ENCODE peak calls at places on chromosomes 16 and 17, in four cellular contexts. B, T, Z and I are unnamed samples.

GRCh38 chr17:46894476-46895151 is 28.3 kb upstream of the GOSR2 start:
- DNase-seq in B (no peak), T (no peak), Z (no peak), I (no peak)

GRCh38 chr16:10428433-10429168 is 42.7 kb downstream of the ATF7IP2 start:
- DNase-seq in B (no peak), T (no peak), Z (no peak), I (no peak)

GRCh38 chr16:69171325-69172095 is 15.5 kb upstream of the SNTB2 start:
- DNase-seq in B (peak; percentile 45), T (no peak), Z (no peak), I (no peak)

GRCh38 chr16:86089986-86090385 is 191.0 kb downstream of the IRF8 start:
- DNase-seq in B (no peak), T (no peak), Z (no peak), I (no peak)

GRCh38 chr16:50288920-50289319 is 22.6 kb downstream of the ADCY7 start:
- DNase-seq in B (no peak), T (no peak), Z (no peak), I (no peak)

GRCh38 chr17:79082311-79083190 is 7.9 kb downstream of the ENGASE start:
- DNase-seq in B (peak; percentile 69), T (peak; percentile 43), Z (peak; percentile 73), I (no peak)

GRCh38 chr17:76529643-76530488 is 7.6 kb downstream of the CYGB start:
- DNase-seq in B (peak; percentile 95), T (peak; percentile 95), Z (peak; percentile 81), I (peak; percentile 45)

GRCh38 chr17:77254961-77255741 is 114.4 kb downstream of the SEC14L1 start:
- DNase-seq in B (peak; percentile 86), T (no peak), Z (peak; percentile 74), I (peak; percentile 82)

GRCh38 chr17:77286641-77287431 is 146.1 kb downstream of the SEC14L1 start:
- DNase-seq in B (no peak), T (peak; percentile 43), Z (peak; percentile 91), I (no peak)

GRCh38 chr17:79705674-79706073 is 25.1 kb upstream of the ENPP7 start:
- DNase-seq in B (no peak), T (no peak), Z (no peak), I (no peak)

GRCh38 chr17:6413073-6413472 is 21.8 kb downstream of the AIPL1 start:
- DNase-seq in B (peak; percentile 70), T (no peak), Z (peak; percentile 59), I (peak; percentile 10)

GRCh38 chr16:70805380-70805779 is 4.4 kb upstream of the VAC14 start:
- DNase-seq in B (peak; percentile 16), T (no peak), Z (no peak), I (no peak)

GRCh38 chr16:57003439-57004386 is 14.4 kb downstream of the NLRC5 start:
- DNase-seq in B (no peak), T (no peak), Z (no peak), I (no peak)

GRCh38 chr17:70022175-70022574 is 52.9 kb upstream of the KCNJ16 start:
- DNase-seq in B (peak; percentile 32), T (no peak), Z (no peak), I (no peak)

GRCh38 chr17:72359274-72359673 is 238.5 kb downstream of the SOX9 start:
- DNase-seq in B (no peak), T (no peak), Z (no peak), I (no peak)

GRCh38 chr16:53249331-53249730 is 184.9 kb upstream of the RBL2 start:
- DNase-seq in B (no peak), T (no peak), Z (no peak), I (no peak)

DNA sequence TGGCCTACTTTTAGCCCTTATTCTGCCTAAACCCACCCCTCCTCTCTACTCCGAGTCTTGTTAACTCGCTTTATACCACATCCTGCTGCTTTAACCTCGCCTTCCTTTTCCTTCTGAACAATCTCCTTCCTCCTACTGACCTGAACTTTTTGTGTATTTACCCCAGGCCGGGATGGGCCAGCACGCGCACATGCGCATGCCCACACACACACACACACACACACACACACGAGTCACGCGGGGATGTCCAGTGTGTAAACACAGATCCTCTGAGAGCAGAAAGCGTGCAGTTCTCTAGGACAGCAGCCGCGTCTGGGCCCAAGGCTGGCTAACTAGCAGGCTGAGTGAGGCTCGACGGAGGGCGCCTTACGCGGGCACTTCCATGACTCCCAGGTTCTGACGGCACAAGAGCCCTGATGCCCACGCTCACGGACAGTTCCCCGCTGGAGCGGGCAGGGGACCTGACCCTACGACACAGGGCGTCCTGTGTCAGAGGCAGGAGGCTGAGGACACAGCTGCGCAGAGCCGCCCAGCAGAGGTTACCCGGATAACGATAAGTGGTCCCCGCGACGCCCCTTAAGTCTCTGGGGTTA is 610 bp downstream of the PIK3R5 start:
- DNase-seq in B (no peak), T (no peak), Z (no peak), I (no peak)
- H3K4me3 ChIP-seq in B (no peak overlapping the region), T (peak overlapping the region; percentile 55), Z (no peak overlapping the region), I (no peak overlapping the region)

GRCh38 chr17:39688945-39689344 is 1.1 kb upstream of the PGAP3 start:
- DNase-seq in B (no peak), T (no peak), Z (no peak), I (no peak)

GRCh38 chr17:39684369-39685043 is 3.4 kb downstream of the PGAP3 start:
- DNase-seq in B (no peak), T (no peak), Z (no peak), I (no peak)

GRCh38 chr17:39687101-39687545 is 734 bp downstream of the PGAP3 start:
- DNase-seq in B (no peak), T (no peak), Z (no peak), I (no peak)

GRCh38 chr17:39688475-39688835 is 598 bp upstream of the PGAP3 start:
- DNase-seq in B (peak; percentile 30), T (no peak), Z (no peak), I (no peak)

DNA sequence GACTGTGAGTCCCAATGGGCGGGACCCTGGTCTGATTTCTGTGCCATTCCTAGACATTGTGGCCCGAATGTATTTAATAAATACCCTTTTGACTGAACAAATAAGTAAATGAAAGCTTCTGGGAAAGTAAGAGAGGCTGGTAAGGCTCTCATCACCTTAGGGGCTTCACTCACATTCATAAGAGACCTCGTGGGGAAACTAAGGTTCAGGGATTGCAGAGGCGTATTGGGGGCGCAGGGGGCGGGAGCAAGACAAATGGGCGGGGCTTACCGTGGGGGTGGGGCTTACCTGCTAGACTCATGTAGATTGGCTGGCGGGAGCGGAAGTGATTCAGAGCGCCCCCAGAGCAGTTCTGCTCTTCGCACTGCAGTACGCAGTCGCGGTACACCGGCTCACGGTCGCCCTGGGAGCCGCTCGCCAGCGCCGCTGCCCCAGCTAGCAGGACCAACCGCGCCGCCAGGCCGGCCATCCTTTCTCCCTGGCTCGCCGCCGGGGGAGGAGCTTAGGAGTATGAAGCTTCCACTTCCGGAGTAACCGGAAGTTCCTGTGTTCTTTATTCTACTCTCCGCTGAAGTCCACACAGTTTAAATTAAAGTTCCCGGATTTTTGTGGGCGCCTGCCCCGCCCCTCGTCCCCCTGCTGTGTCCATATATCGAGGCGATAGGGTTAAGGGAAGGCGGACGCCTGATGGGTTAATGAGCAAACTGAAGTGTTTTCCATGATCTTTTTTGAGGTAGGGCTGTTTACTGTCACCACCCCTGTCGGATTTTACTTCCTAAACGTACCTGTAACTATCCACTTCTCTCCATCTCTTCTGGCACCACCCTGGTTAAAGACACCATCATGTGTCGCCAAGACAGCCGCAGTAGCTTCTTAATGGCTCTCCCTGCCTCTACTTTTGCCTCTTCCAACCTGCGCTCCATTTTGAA is at the start of gene PGAP3:
- DNase-seq in B (peak; percentile 93), T (peak; percentile 89), Z (peak; percentile 92), I (peak; percentile 49)
- TF ChIP-seq CTCF in B (no peak), T (no peak), Z (no peak), I (no peak)

GRCh38 chr17:75088902-75089417 is 1.2 kb downstream of the SLC16A5 start:
- DNase-seq in B (peak; percentile 78), T (no peak), Z (peak; percentile 53), I (no peak)

GRCh38 chr17:75087558-75088453 is at the start of gene SLC16A5:
- DNase-seq in B (peak; percentile 95), T (peak; percentile 91), Z (peak; percentile 94), I (no peak)

GRCh38 chr17:75086496-75087181 is 1.1 kb upstream of the SLC16A5 start:
- DNase-seq in B (no peak), T (no peak), Z (peak; percentile 44), I (no peak)

GRCh38 chr17:75088465-75088895 is 726 bp downstream of the SLC16A5 start:
- DNase-seq in B (no peak), T (no peak), Z (peak; percentile 45), I (no peak)

DNA sequence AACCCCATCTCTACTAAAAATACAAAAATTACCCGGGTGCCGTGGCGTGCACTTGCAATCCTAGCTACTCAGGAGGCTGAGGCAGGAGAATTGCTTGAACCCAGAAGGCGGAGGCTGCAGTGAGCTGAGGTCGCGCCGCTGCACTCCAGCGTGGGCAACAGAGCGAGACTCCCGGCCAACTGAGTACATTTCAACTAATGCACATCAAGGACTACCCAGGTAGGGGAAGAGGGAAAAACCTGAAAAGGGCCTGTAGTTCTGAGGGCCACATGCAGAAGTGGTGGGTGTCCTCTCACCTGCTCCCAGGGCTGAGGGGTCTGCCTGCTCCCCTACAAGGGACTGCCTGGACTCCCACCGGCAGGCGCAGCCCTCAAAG is 584 bp upstream of the SLC16A5 start:
- DNase-seq in B (no peak), T (no peak), Z (no peak), I (no peak)
- H3K4me3 ChIP-seq in B (peak overlapping the region; percentile 74), T (peak overlapping the region; percentile 79), Z (peak overlapping the region; percentile 27), I (peak overlapping the region; percentile 65)

GRCh38 chr17:44000871-44001460 is 3.5 kb upstream of the NAGS start:
- DNase-seq in B (no peak), T (no peak), Z (no peak), I (no peak)
- TF ChIP-seq CTCF in B (no peak), T (no peak), Z (no peak), I (no peak)

GRCh38 chr16:68066763-68067162 is 18.4 kb upstream of the NFATC3 start:
- DNase-seq in B (no peak), T (no peak), Z (no peak), I (no peak)

GRCh38 chr16:68065716-68066305 is 19.4 kb upstream of the NFATC3 start:
- DNase-seq in B (peak; percentile 74), T (no peak), Z (peak; percentile 49), I (peak; percentile 37)

GRCh38 chr16:68061396-68061795 is 23.8 kb upstream of the NFATC3 start:
- DNase-seq in B (no peak), T (no peak), Z (no peak), I (no peak)

GRCh38 chr16:68062910-68063393 is 22.2 kb upstream of the NFATC3 start:
- DNase-seq in B (no peak), T (no peak), Z (no peak), I (no peak)

GRCh38 chr16:68064791-68065365 is 20.3 kb upstream of the NFATC3 start:
- DNase-seq in B (peak; percentile 85), T (peak; percentile 63), Z (peak; percentile 86), I (peak; percentile 25)
- H3K4me3 ChIP-seq in B (no peak overlapping the region), T (no peak overlapping the region), Z (no peak overlapping the region), I (no peak overlapping the region)